ENCODE peak calls at places on chromosomes 4 and X, in six cellular contexts. O, K, N, A, J and V are unnamed samples.

GRCh38 chrX:112818114-112819012 is 22.3 kb downstream of the AMOT start:
- DNase-seq in J (no peak), A (no peak), K (no peak), O (no peak), N (no peak), V (no peak)

GRCh38 chr4:186814535-186814934 is 90.9 kb upstream of the FAT1 start:
- DNase-seq in N (no peak), O (no peak), K (no peak), J (no peak), A (no peak), V (no peak)

GRCh38 chr4:147899512-147899911 is 167.6 kb downstream of the ARHGAP10 start:
- DNase-seq in O (no peak), A (no peak), N (no peak), K (no peak), J (peak), V (no peak)

GRCh38 chr4:27947320-27947719 is 1086.7 kb downstream of the STIM2 start:
- DNase-seq in N (no peak), O (no peak), A (no peak), K (no peak), J (no peak), V (no peak)

GRCh38 chr4:22574880-22575279 is 59.0 kb upstream of the ADGRA3 start:
- DNase-seq in N (no peak), J (no peak), K (no peak), O (no peak), A (no peak), V (no peak)

GRCh38 chr4:124135409-124135813 is 577.1 kb downstream of the ANKRD50 start:
- DNase-seq in N (no peak), O (no peak), A (no peak), K (no peak), J (peak), V (no peak)

GRCh38 chr4:18695733-18696527 is 674.4 kb upstream of the LCORL start:
- DNase-seq in J (no peak), O (no peak), A (no peak), N (no peak), K (no peak), V (no peak)

GRCh38 chr4:139419388-139419914 is 34.5 kb upstream of the RAB33B start:
- DNase-seq in N (no peak), A (no peak), K (no peak), O (no peak), J (peak), V (no peak)

GRCh38 chrX:154372612-154373022 is 1.8 kb downstream of the FLNA start:
- DNase-seq in N (no peak), O (no peak), A (peak), J (peak), K (peak), V (peak)

GRCh38 chrX:139542652-139543051 is 12.1 kb downstream of the F9 start:
- DNase-seq in J (no peak), N (no peak), A (no peak), K (no peak), O (no peak), V (no peak)

GRCh38 chrX:133294126-133294525 is 76.0 kb upstream of the TFDP3 start:
- DNase-seq in A (no peak), K (no peak), J (no peak), O (no peak), N (no peak), V (no peak)

GRCh38 chr4:78152795-78153194 is 95.7 kb downstream of the FRAS1 start:
- DNase-seq in K (no peak), O (no peak), N (no peak), A (no peak), J (no peak), V (no peak)

GRCh38 chrX:11100281-11101035 is 10.7 kb upstream of the HCCS start:
- DNase-seq in A (peak), J (peak), O (peak), N (peak), K (peak), V (no peak)

GRCh38 chr4:3303840-3304715 is 11.3 kb downstream of the RGS12 start:
- DNase-seq in N (no peak), O (peak), J (no peak), K (no peak), A (no peak), V (no peak)

GRCh38 chrX:13069771-13070410 is 25.5 kb upstream of the FAM9C start:
- DNase-seq in A (no peak), N (no peak), J (peak), O (no peak), K (no peak), V (no peak)

GRCh38 chr4:9762823-9763475 is 18.5 kb upstream of the DRD5 start:
- DNase-seq in N (peak), K (peak), O (peak), A (peak), J (peak), V (peak)

GRCh38 chrX:57607295-57608187 is 15.7 kb downstream of the ZXDB start:
- DNase-seq in N (no peak), K (no peak), A (no peak), O (no peak), J (no peak), V (no peak)

GRCh38 chr4:83657336-83657735 is 121.4 kb downstream of the GPAT3 start:
- DNase-seq in O (no peak), A (no peak), N (no peak), J (no peak), K (no peak), V (no peak)

GRCh38 chr4:166594326-166594946 is 639.9 kb downstream of the SPOCK3 start:
- DNase-seq in J (no peak), O (peak), A (peak), K (peak), N (no peak), V (peak)

GRCh38 chrX:112644713-112645112 is 35.0 kb downstream of the LHFPL1 start:
- DNase-seq in N (no peak), A (no peak), O (no peak), J (no peak), K (no peak), V (no peak)

GRCh38 chr4:148054275-148054674 is 322.4 kb downstream of the ARHGAP10 start:
- DNase-seq in A (no peak), N (no peak), O (no peak), K (peak), J (no peak), V (no peak)

GRCh38 chrX:69154051-69154450 is 11.2 kb downstream of the PJA1 start:
- DNase-seq in O (no peak), J (no peak), K (no peak), A (no peak), N (no peak), V (no peak)
- TF ChIP-seq BHLHE40 in O (no peak), J (no peak), K (no peak), A (no peak), N (no peak), V (no peak)

GRCh38 chr4:109434007-109434792 is 585 bp downstream of the SEC24B start:
- DNase-seq in N (no peak), A (peak), K (peak), O (peak), J (peak), V (no peak)
- TF ChIP-seq BHLHE40 in N (no peak), A (no peak), K (no peak), O (no peak), J (no peak), V (no peak)

GRCh38 chr4:133593764-133594163 is 444.7 kb downstream of the PCDH10 start:
- DNase-seq in J (no peak), O (no peak), A (no peak), N (no peak), K (no peak), V (no peak)

GRCh38 chr4:133594246-133595207 is 445.4 kb downstream of the PCDH10 start:
- DNase-seq in O (no peak), N (no peak), A (no peak), J (peak), K (no peak), V (no peak)

GRCh38 chr4:133597252-133597651 is 448.2 kb downstream of the PCDH10 start:
- DNase-seq in K (no peak), O (no peak), N (no peak), J (no peak), A (no peak), V (no peak)

GRCh38 chr4:133598779-133599178 is 449.7 kb downstream of the PCDH10 start:
- DNase-seq in O (no peak), K (no peak), N (no peak), J (no peak), A (no peak), V (no peak)

DNA sequence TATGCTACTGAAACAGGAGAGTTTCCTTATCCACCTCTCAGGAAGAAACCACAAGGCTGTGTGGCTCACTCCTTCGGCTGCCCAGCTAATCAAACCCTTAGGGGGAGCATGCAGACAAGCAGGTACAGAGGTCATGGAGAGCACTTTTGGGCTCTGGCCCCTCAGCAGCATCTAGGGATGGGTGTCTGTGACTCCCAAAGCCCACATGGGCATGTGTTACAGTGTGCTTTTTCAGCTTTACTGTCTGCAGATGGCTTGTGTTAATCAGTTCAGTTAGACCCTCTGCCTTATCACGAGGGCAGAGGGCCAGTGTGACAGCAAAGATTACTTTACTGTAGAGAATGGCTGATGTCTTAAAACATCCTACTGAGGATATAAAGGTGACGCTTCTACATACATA is 447.4 kb downstream of the PCDH10 start:
- DNase-seq in K (no peak), N (no peak), J (no peak), O (no peak), A (no peak), V (no peak)
- TF ChIP-seq BHLHE40 in K (no peak), N (no peak), J (no peak), O (no peak), A (no peak), V (no peak)

GRCh38 chr4:136818811-136819210 is 713.5 kb downstream of the PCDH18 start:
- DNase-seq in A (no peak), K (no peak), J (peak), O (no peak), N (no peak), V (no peak)

DNA sequence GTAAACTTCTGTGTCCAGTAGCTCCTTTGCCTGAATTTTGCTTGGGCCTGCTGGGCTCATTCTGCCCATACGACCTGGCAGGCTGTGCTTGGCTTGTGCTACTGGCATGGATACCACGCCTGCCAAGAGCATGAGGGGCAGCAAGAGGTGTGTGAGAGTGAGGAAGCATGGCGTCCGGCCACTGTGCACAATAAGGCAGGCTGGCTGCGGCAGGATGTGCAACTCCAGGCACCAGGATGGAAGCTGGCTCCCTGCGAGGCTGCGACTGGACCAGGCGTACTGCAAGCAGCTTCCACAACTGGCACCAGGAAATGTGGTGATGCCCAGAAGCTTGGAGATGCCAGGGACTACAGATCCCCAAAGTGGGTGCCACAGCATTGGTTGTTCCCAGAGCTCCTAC is 709.3 kb downstream of the PCDH18 start:
- DNase-seq in O (no peak), K (no peak), A (no peak), J (no peak), N (no peak), V (no peak)
- TF ChIP-seq BHLHE40 in O (no peak), K (no peak), A (no peak), J (no peak), N (no peak), V (no peak)

DNA sequence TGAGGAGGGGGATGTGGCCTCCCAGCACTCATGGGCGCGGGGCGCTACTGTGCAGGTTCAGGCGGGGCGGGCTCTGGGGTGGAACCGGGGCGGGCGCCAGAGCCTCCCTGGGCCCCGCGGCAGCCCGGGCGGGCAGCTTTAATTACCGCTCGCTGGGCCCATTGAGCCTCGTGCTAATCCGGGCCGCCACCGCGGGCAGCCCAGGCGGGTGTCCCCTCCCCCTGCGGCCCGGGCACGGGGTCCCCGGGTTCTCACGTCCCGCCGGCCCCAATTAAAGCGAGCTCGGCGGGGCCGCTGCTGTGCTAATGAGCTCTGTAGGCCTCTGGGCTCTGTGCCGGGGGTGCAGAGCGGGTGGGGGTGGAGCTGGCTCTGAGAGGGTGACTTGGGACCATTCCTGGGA is 22.8 kb upstream of the FGFR3 start:
- DNase-seq in N (no peak), J (no peak), K (no peak), A (no peak), O (no peak), V (no peak)
- TF ChIP-seq BHLHE40 in N (no peak), J (no peak), K (no peak), A (no peak), O (no peak), V (no peak)

GRCh38 chr4:34181311-34181808 is 2063.0 kb downstream of the ARAP2 start:
- DNase-seq in J (peak), N (no peak), A (no peak), K (peak), O (no peak), V (no peak)
- TF ChIP-seq BHLHE40 in J (no peak), N (no peak), A (no peak), K (no peak), O (no peak), V (no peak)

GRCh38 chr4:177728361-177729152 is 286.3 kb upstream of the AGA start:
- DNase-seq in K (peak), J (no peak), N (no peak), A (peak), O (no peak), V (no peak)
- TF ChIP-seq BHLHE40 in K (no peak), J (no peak), N (no peak), A (no peak), O (no peak), V (no peak)